ENCODE peak calls at places on chromosomes 6 and 20, in five cellular contexts. N is fibroblast of pulmonary artery, P is spleen, U is colonic mucosa, I is fibroblast of villous mesenchyme. C is an unnamed sample.

GRCh38 chr6:19934996-19935591 is 97.9 kb downstream of the ID4 start:
- DNase-seq in U (no peak), I (no peak), P (no peak), N (no peak), C (no peak)

GRCh38 chr20:21322921-21323321 is 19.8 kb downstream of the XRN2 start:
- DNase-seq in N (no peak), I (no peak), U (no peak), P (no peak), C (no peak)

GRCh38 chr6:85670573-85670972 is 27.9 kb upstream of the SYNCRIP start:
- DNase-seq in U (no peak), P (no peak), N (peak), I (peak), C (peak)

GRCh38 chr20:43844778-43845614 is 69.7 kb upstream of the TOX2 start:
- DNase-seq in U (no peak), P (no peak), N (peak), I (peak), C (peak)

GRCh38 chr6:55617272-55617671 is 38.3 kb upstream of the HMGCLL1 start:
- DNase-seq in P (no peak), N (peak), U (peak), I (peak), C (peak)

GRCh38 chr6:11120273-11121005 is 8.9 kb upstream of the ERVFRD-1 start:
- DNase-seq in U (no peak), P (no peak), I (no peak), N (peak), C (peak)

GRCh38 chr6:34318492-34319470 is 70.0 kb upstream of the SMIM29 start:
- DNase-seq in I (no peak), N (no peak), P (no peak), U (no peak), C (no peak)

GRCh38 chr6:24743265-24743943 is 24.4 kb upstream of the C6orf62 start:
- DNase-seq in N (peak), I (peak), U (no peak), P (no peak), C (peak)

GRCh38 chr6:34126419-34126818 is 19.5 kb downstream of the GRM4 start:
- DNase-seq in I (no peak), N (no peak), U (no peak), P (no peak), C (no peak)

GRCh38 chr6:72748759-72749158 is 126.9 kb downstream of the KCNQ5 start:
- DNase-seq in I (peak), N (peak), U (no peak), P (no peak), C (peak)

GRCh38 chr6:166221040-166221439 is 53.4 kb upstream of the TBXT start:
- DNase-seq in U (no peak), P (no peak), I (no peak), N (no peak), C (no peak)

GRCh38 chr20:62702886-62703852 is 5.5 kb upstream of the NTSR1 start:
- DNase-seq in I (peak), P (no peak), U (no peak), N (peak), C (peak)

GRCh38 chr20:44166477-44166876 is 20.5 kb downstream of the JPH2 start:
- DNase-seq in I (peak), N (peak), U (no peak), P (no peak), C (peak)

GRCh38 chr20:3470627-3471396 is at the start of gene ATRN:
- DNase-seq in I (peak), N (peak), P (peak), U (peak), C (peak)

GRCh38 chr20:3472105-3472504 is 1.3 kb downstream of the ATRN start:
- DNase-seq in U (no peak), N (no peak), P (no peak), I (no peak), C (no peak)

GRCh38 chr20:3471397-3472021 is 691 bp downstream of the ATRN start:
- DNase-seq in I (no peak), N (no peak), P (no peak), U (peak), C (no peak)

GRCh38 chr20:3473944-3474343 is 3.1 kb downstream of the ATRN start:
- DNase-seq in P (no peak), I (no peak), U (no peak), N (no peak), C (no peak)

DNA sequence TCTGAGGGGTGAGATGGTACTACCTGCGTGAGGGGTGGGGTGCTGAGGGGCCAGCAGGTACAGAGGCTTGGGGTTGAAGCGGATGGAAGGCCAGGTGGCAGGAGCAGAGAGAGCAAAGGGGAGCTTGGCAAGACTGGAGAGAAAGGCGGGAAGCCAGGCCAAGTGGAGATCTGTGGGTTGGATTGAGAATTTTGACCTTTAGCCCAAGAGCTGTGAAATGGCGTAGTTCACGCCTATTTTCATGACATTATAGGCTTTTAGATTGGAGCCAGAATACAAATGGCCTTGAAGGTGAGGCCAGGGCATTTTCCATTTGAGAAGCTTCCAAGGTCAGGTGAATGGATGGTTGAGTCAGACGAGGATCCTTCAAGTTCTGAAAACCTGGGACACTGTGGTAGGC is 2.5 kb downstream of the ATRN start:
- DNase-seq in P (no peak), U (no peak), N (no peak), I (no peak), C (no peak)
- H3K4me3 ChIP-seq in P (no peak), U (no peak), N (no peak), I (no peak), C (no peak)

GRCh38 chr6:43509142-43509983 is 783 bp downstream of the LRRC73 start:
- DNase-seq in U (no peak), P (no peak), N (no peak), I (no peak), C (no peak)
- H3K4me3 ChIP-seq in U (peak), P (peak), N (peak), I (peak), C (peak)

GRCh38 chr20:46343358-46344357 is 35.4 kb upstream of the CDH22 start:
- DNase-seq in N (no peak), I (no peak), P (no peak), U (no peak), C (peak)
- H3K4me3 ChIP-seq in N (no peak), I (no peak), P (no peak), U (no peak), C (no peak)

DNA sequence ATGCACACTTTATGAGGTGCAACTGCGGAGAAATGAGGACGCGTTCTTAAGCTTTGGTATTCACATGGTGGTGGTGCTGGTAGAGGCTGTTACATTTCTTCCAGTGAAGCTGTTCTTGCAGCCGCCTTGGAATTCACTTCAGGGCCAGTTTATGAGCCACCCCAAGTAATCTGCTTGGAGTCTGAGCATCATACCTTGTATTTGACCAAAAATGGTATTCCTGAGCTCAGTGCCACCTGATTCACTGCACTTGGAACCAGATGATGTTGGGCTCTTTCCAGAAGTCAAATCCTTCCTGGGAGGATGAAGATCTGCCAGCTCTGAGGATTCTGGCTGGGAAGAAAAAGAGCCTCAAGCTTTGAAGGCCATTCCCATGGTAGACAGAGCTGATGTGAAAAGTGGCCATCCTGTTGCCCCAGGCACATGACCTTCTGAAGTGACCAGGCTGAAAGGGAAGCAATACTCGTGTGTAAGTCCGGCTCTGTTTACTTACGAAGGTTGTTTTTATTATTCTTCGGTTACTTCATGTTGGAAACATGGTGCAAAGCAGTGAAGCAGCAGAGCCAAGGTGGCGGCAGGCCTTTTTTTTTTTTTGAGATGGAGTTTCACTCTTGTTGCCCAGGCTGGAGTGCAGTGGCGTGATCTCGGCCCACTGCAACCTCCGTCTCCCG is 7.7 kb downstream of the MANBAL start:
- DNase-seq in I (peak), N (peak), U (no peak), P (no peak), C (peak)
- H3K4me3 ChIP-seq in I (no peak), N (no peak), U (no peak), P (no peak), C (no peak)

GRCh38 chr6:159037746-159038290 is 7.0 kb downstream of the TAGAP start:
- DNase-seq in U (peak), I (no peak), P (no peak), N (no peak), C (peak)
- H3K4me3 ChIP-seq in U (no peak), I (no peak), P (no peak), N (no peak), C (no peak)

C was measured in PC-3.